ENCODE peak calls at places on chromosomes 16 and 17, in nine cellular contexts. C is heart right ventricle; Q is activated CD4-positive, alpha-beta T cell treated with anti-CD3 and anti-CD28 coated beads for 36 hours; G is activated T-cell treated with anti-CD3 and anti-CD28 coated beads, Interleukin-2, amount 50 U/mL, for 4 hours; A is left ventricle myocardium superior; L is Right ventricle myocardium superior; X is activated CD8-positive, alpha-beta memory T cell treated with anti-CD3 and anti-CD28 coated beads, Interleukin-2, amount 10 ng/mL, durations not matched to agents 7 days and 5 days; B is psoas muscle; Z is naive thymus-derived CD8-positive, alpha-beta T cell. S is an unnamed sample.

GRCh38 chr17:50064253-50064991 is 8.5 kb downstream of the ITGA3 start:
- ATAC-seq in C (peak; percentile 1), Q (no peak), G (no peak), A (no peak), L (no peak), X (no peak), B (peak; percentile 42), Z (no peak), S (no peak)

GRCh38 chr17:35871415-35871814 is 2.7 kb upstream of the HEATR9 start:
- ATAC-seq in C (peak; percentile 46), Q (peak; percentile 90), G (peak; percentile 72), A (peak; percentile 25), L (no peak), X (peak; percentile 12), B (no peak), Z (peak; percentile 98), S (no peak)

GRCh38 chr17:60720763-60721531 is 43.3 kb downstream of the BCAS3 start:
- ATAC-seq in C (no peak), Q (no peak), G (peak; percentile 50), A (peak; percentile 30), L (peak; percentile 56), X (no peak), B (peak; percentile 42), Z (no peak), S (no peak)

GRCh38 chr17:74860229-74860998 is 729 bp upstream of the GRIN2C start:
- ATAC-seq in C (peak; percentile 9), Q (no peak), G (peak; percentile 5), A (no peak), L (no peak), X (no peak), B (no peak), Z (peak; percentile 35), S (peak; percentile 44)

GRCh38 chr16:2710711-2711231 is 9.3 kb downstream of the PRSS27 start:
- ATAC-seq in C (no peak), Q (no peak), G (no peak), A (no peak), L (no peak), X (no peak), B (no peak), Z (no peak), S (peak; percentile 22)

GRCh38 chr17:39953471-39953888 is 9.3 kb upstream of the GSDMA start:
- ATAC-seq in C (no peak), Q (no peak), G (no peak), A (no peak), L (no peak), X (no peak), B (no peak), Z (no peak), S (no peak)

GRCh38 chr17:16422416-16422815 is 7.0 kb downstream of the TRPV2 start:
- ATAC-seq in C (no peak), Q (no peak), G (no peak), A (no peak), L (no peak), X (no peak), B (no peak), Z (no peak), S (no peak)

GRCh38 chr17:40646791-40647548 is 648 bp downstream of the SMARCE1 start:
- ATAC-seq in C (peak; percentile 16), Q (peak; percentile 47), G (peak; percentile 57), A (peak; percentile 24), L (peak; percentile 6), X (peak; percentile 60), B (peak; percentile 33), Z (peak; percentile 48), S (peak; percentile 65)

GRCh38 chr16:27515874-27516353 is 33.8 kb downstream of the GTF3C1 start:
- ATAC-seq in C (no peak), Q (peak; percentile 76), G (no peak), A (peak; percentile 54), L (peak; percentile 50), X (peak; percentile 73), B (peak; percentile 53), Z (peak; percentile 58), S (no peak)

GRCh38 chr17:42798383-42799380 is at the start of the genes CNTD1 and COA3:
- ATAC-seq in C (peak; percentile 98), Q (peak; percentile 100), G (peak; percentile 99), A (peak; percentile 99), L (peak; percentile 98), X (peak; percentile 100), B (peak; percentile 99), Z (peak; percentile 99), S (peak; percentile 99)

GRCh38 chr17:38605230-38605851 is 411 bp downstream of the SRCIN1 start:
- ATAC-seq in C (no peak), Q (no peak), G (peak; percentile 34), A (peak; percentile 5), L (no peak), X (no peak), B (no peak), Z (no peak), S (no peak)

S was measured in stimulated activated memory B cell treated with anti-CD40 and anti-IgM and Interleukin-4, amounts not matched to agents 10 μg/mL and 1 μg/mL and 100 μg/mL, for 72 hours.